ENCODE peak calls at places on chromosomes 3 and 15, in six cellular contexts. One of them, this sample, is unnamed.

GRCh38 chr3:59127071-59127470 is 77.2 kb upstream of the CFAP20DC start:
- DNase-seq in GM23248: peak
- DNase-seq in neural progenitor cell: no peak
- DNase-seq in MM.1S: no peak
- DNase-seq in SK-N-SH: peak
- DNase-seq in GM23338: no peak
- DNase-seq in this sample: no peak

GRCh38 chr3:61541694-61542093 is 19.7 kb upstream of the PTPRG start:
- DNase-seq in GM23248: no peak
- DNase-seq in neural progenitor cell: no peak
- DNase-seq in MM.1S: no peak
- DNase-seq in SK-N-SH: no peak
- DNase-seq in GM23338: no peak
- DNase-seq in this sample: no peak

GRCh38 chr15:93378547-93378946 is 289.5 kb upstream of the RGMA start:
- DNase-seq in GM23248: no peak
- DNase-seq in neural progenitor cell: no peak
- DNase-seq in MM.1S: no peak
- DNase-seq in SK-N-SH: no peak
- DNase-seq in GM23338: no peak
- DNase-seq in this sample: no peak

GRCh38 chr3:149845570-149846244 is 32.7 kb downstream of the RNF13 start:
- DNase-seq in GM23248: peak
- DNase-seq in neural progenitor cell: no peak
- DNase-seq in MM.1S: no peak
- DNase-seq in SK-N-SH: no peak
- DNase-seq in GM23338: no peak
- DNase-seq in this sample: no peak

GRCh38 chr15:22936577-22937472 is 43.3 kb downstream of the CYFIP1 start:
- DNase-seq in GM23248: no peak
- DNase-seq in neural progenitor cell: no peak
- DNase-seq in MM.1S: no peak
- DNase-seq in SK-N-SH: no peak
- DNase-seq in GM23338: no peak
- DNase-seq in this sample: peak

GRCh38 chr3:64650710-64651109 is 37.1 kb downstream of the ADAMTS9 start:
- DNase-seq in GM23248: peak
- DNase-seq in neural progenitor cell: no peak
- DNase-seq in MM.1S: no peak
- DNase-seq in SK-N-SH: no peak
- DNase-seq in GM23338: no peak
- DNase-seq in this sample: no peak

GRCh38 chr3:13245579-13245978 is 172.3 kb upstream of the IQSEC1 start:
- DNase-seq in GM23248: no peak
- DNase-seq in neural progenitor cell: no peak
- DNase-seq in MM.1S: no peak
- DNase-seq in SK-N-SH: no peak
- DNase-seq in GM23338: no peak
- DNase-seq in this sample: no peak

GRCh38 chr15:94532226-94532625 is 300.9 kb downstream of the MCTP2 start:
- DNase-seq in GM23248: no peak
- DNase-seq in neural progenitor cell: no peak
- DNase-seq in MM.1S: no peak
- DNase-seq in SK-N-SH: no peak
- DNase-seq in GM23338: peak
- DNase-seq in this sample: no peak

GRCh38 chr3:196055267-196055666 is 26.6 kb downstream of the TFRC start:
- DNase-seq in GM23248: no peak
- DNase-seq in neural progenitor cell: no peak
- DNase-seq in MM.1S: no peak
- DNase-seq in SK-N-SH: no peak
- DNase-seq in GM23338: no peak
- DNase-seq in this sample: no peak

GRCh38 chr3:151901282-151901945 is 28.0 kb downstream of the SUCNR1 start:
- DNase-seq in GM23248: no peak
- DNase-seq in neural progenitor cell: no peak
- DNase-seq in MM.1S: no peak
- DNase-seq in SK-N-SH: no peak
- DNase-seq in GM23338: no peak
- DNase-seq in this sample: no peak

GRCh38 chr3:62229908-62230307 is 143.4 kb downstream of the FEZF2 start:
- DNase-seq in GM23248: peak
- DNase-seq in neural progenitor cell: peak
- DNase-seq in MM.1S: no peak
- DNase-seq in SK-N-SH: peak
- DNase-seq in GM23338: peak
- DNase-seq in this sample: no peak

GRCh38 chr15:34084086-34084485 is 17.6 kb downstream of the EMC7 start:
- DNase-seq in GM23248: peak
- DNase-seq in neural progenitor cell: no peak
- DNase-seq in MM.1S: no peak
- DNase-seq in SK-N-SH: no peak
- DNase-seq in GM23338: no peak
- DNase-seq in this sample: no peak

GRCh38 chr3:99842826-99843589 is 25.3 kb downstream of the CMSS1 start:
- DNase-seq in GM23248: peak
- DNase-seq in neural progenitor cell: peak
- DNase-seq in MM.1S: peak
- DNase-seq in SK-N-SH: peak
- DNase-seq in GM23338: peak
- DNase-seq in this sample: peak

GRCh38 chr15:70494861-70495571 is 268.3 kb downstream of the UACA start:
- DNase-seq in GM23248: peak
- DNase-seq in neural progenitor cell: peak
- DNase-seq in MM.1S: no peak
- DNase-seq in SK-N-SH: peak
- DNase-seq in GM23338: no peak
- DNase-seq in this sample: no peak

GRCh38 chr3:176562381-176562780 is 634.9 kb downstream of the TBL1XR1 start:
- DNase-seq in GM23248: no peak
- DNase-seq in neural progenitor cell: peak
- DNase-seq in MM.1S: no peak
- DNase-seq in SK-N-SH: no peak
- DNase-seq in GM23338: no peak
- DNase-seq in this sample: no peak

GRCh38 chr3:176566757-176567156 is 630.5 kb downstream of the TBL1XR1 start:
- DNase-seq in GM23248: no peak
- DNase-seq in neural progenitor cell: no peak
- DNase-seq in MM.1S: no peak
- DNase-seq in SK-N-SH: no peak
- DNase-seq in GM23338: no peak
- DNase-seq in this sample: no peak

GRCh38 chr3:176561826-176562225 is 635.5 kb downstream of the TBL1XR1 start:
- DNase-seq in GM23248: no peak
- DNase-seq in neural progenitor cell: no peak
- DNase-seq in MM.1S: no peak
- DNase-seq in SK-N-SH: no peak
- DNase-seq in GM23338: no peak
- DNase-seq in this sample: no peak
- TF ChIP-seq EZH2phosphoT487 in GM23248: no peak
- TF ChIP-seq EZH2phosphoT487 in neural progenitor cell: no peak
- TF ChIP-seq EZH2phosphoT487 in MM.1S: no peak
- TF ChIP-seq EZH2phosphoT487 in SK-N-SH: no peak
- TF ChIP-seq EZH2phosphoT487 in GM23338: no peak
- TF ChIP-seq EZH2phosphoT487 in this sample: no peak

GRCh38 chr3:69962053-69962452 is 37.5 kb upstream of the SAMMSON start:
- DNase-seq in GM23248: no peak
- DNase-seq in neural progenitor cell: no peak
- DNase-seq in MM.1S: no peak
- DNase-seq in SK-N-SH: no peak
- DNase-seq in GM23338: no peak
- DNase-seq in this sample: no peak
- TF ChIP-seq EZH2phosphoT487 in GM23248: no peak
- TF ChIP-seq EZH2phosphoT487 in neural progenitor cell: no peak
- TF ChIP-seq EZH2phosphoT487 in MM.1S: no peak
- TF ChIP-seq EZH2phosphoT487 in SK-N-SH: no peak
- TF ChIP-seq EZH2phosphoT487 in GM23338: no peak
- TF ChIP-seq EZH2phosphoT487 in this sample: no peak

DNA sequence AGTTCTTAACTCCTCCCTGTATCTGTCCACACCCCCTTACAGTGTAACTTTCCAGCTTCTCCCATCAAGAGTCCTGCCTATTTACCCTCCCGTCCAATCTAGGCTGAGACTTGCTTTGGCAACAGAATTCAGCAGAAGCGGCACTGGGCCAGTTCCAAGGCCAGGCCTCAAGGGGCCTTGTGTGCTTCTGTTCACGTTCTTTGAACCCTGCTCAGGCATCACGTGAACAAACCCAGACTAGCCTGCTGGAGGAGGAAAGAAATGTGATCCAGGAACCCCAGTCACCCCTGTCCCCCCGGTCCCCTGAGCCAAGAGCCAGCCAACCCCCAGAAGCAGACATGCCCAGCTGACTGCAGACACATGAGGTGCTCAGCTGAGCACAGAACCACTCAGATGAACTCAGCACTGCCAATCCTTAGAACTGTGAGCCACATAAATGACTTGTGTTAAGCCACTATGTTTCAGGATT is 76.1 kb upstream of the DCLK3 start:
- DNase-seq in GM23248: no peak
- DNase-seq in neural progenitor cell: no peak
- DNase-seq in MM.1S: no peak
- DNase-seq in SK-N-SH: no peak
- DNase-seq in GM23338: no peak
- DNase-seq in this sample: no peak
- TF ChIP-seq EZH2phosphoT487 in GM23248: no peak
- TF ChIP-seq EZH2phosphoT487 in neural progenitor cell: no peak
- TF ChIP-seq EZH2phosphoT487 in MM.1S: no peak
- TF ChIP-seq EZH2phosphoT487 in SK-N-SH: no peak
- TF ChIP-seq EZH2phosphoT487 in GM23338: no peak
- TF ChIP-seq EZH2phosphoT487 in this sample: no peak

GRCh38 chr3:73419179-73419803 is 205.4 kb downstream of the PDZRN3 start:
- DNase-seq in GM23248: peak
- DNase-seq in neural progenitor cell: peak
- DNase-seq in MM.1S: no peak
- DNase-seq in SK-N-SH: no peak
- DNase-seq in GM23338: peak
- DNase-seq in this sample: no peak
- TF ChIP-seq EZH2phosphoT487 in GM23248: no peak
- TF ChIP-seq EZH2phosphoT487 in neural progenitor cell: no peak
- TF ChIP-seq EZH2phosphoT487 in MM.1S: no peak
- TF ChIP-seq EZH2phosphoT487 in SK-N-SH: no peak
- TF ChIP-seq EZH2phosphoT487 in GM23338: no peak
- TF ChIP-seq EZH2phosphoT487 in this sample: no peak

DNA sequence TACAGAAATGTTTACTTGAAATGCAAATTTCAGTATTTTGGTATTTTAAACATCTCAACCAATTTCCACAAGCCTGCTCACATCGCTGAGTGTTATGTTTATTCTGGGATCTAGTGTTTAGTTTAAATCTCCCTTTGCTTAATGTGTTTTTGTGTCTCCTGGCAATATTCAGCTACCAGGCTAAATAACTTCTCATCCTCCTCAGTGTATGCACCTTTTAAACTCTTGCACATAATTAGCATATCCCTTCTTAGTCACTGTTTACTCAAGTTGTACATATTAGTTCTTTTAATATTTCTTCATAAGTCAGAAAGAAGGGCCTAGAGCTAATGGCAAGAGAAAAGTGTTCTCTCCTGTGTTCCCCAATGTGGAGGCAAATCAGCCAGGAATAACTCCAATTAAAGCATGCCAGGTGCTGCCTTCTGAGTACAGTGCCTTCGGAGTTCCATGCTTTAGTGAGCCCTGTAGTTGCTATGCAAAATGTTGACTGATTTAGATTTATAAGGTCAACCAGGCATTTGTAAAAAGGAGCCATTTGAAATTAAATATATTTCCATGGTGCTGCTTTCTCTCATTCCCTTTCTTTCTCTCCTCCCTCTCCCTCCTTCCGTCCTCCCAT is 234.3 kb downstream of the GAP43 start:
- DNase-seq in GM23248: no peak
- DNase-seq in neural progenitor cell: no peak
- DNase-seq in MM.1S: no peak
- DNase-seq in SK-N-SH: no peak
- DNase-seq in GM23338: no peak
- DNase-seq in this sample: no peak
- TF ChIP-seq EZH2phosphoT487 in GM23248: no peak
- TF ChIP-seq EZH2phosphoT487 in neural progenitor cell: no peak
- TF ChIP-seq EZH2phosphoT487 in MM.1S: no peak
- TF ChIP-seq EZH2phosphoT487 in SK-N-SH: no peak
- TF ChIP-seq EZH2phosphoT487 in GM23338: no peak
- TF ChIP-seq EZH2phosphoT487 in this sample: no peak

DNA sequence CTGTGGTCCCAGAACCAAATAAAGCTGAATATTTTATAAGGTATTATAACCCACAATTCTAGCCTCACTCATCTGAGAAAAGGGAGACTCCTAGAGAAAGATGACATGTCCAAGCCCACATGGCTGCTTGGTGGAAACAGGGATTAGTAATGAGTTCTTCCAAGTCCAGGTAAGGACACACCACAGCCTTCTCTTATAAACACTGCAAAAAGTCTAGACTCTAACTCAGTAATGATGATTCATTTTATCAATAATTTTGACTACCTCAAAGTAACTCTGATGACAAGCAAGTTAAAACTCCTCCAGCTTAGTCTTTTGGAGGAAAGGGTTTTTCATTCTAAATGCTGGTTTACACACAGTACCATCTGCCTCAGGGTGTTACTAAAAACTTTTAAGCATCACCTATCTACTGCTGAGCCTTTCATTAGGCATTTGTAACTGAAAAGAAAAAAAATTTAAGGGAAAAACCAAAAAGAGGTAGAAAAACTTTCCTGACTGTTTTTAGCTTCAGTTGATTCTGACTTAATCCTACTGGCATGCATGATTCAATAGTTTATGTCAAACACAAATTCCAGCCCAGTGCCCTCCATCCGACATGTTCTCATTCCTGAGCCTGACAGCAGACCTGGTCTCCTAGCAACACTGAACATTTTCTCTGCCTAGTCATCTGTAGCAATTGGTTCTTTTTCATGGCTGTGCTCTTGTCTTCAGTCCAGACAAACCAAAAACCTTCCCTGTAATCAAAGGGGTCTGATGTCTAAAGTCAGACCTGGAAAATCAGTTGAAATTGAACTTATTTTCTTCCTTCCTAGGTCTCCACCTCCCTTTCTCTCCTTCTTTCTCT is 43.9 kb downstream of the P3H2 start:
- DNase-seq in GM23248: peak
- DNase-seq in neural progenitor cell: peak
- DNase-seq in MM.1S: no peak
- DNase-seq in SK-N-SH: no peak
- DNase-seq in GM23338: peak
- DNase-seq in this sample: no peak
- TF ChIP-seq EZH2phosphoT487 in GM23248: no peak
- TF ChIP-seq EZH2phosphoT487 in neural progenitor cell: no peak
- TF ChIP-seq EZH2phosphoT487 in MM.1S: no peak
- TF ChIP-seq EZH2phosphoT487 in SK-N-SH: no peak
- TF ChIP-seq EZH2phosphoT487 in GM23338: no peak
- TF ChIP-seq EZH2phosphoT487 in this sample: no peak

This sample was measured in OCI-LY7.